ENCODE peak calls at places on chromosomes 12 and 14, in five cellular contexts. P is brain microvascular endothelial cell, J is progenitor cell of endocrine pancreas, E is tibial artery, M is sigmoid colon. U is an unnamed sample.

GRCh38 chr14:23160924-23161522 is 22.4 kb downstream of the SLC7A8 start:
- DNase-seq in P (peak; percentile 41), J (no peak), E (peak; percentile 36), M (no peak), U (peak; percentile 77)

GRCh38 chr14:73503648-73504047 is 12.9 kb downstream of the RIOX1 start:
- DNase-seq in P (peak; percentile 52), J (no peak), E (no peak), M (no peak), U (no peak)

GRCh38 chr14:36646664-36647416 is 14.8 kb upstream of the PAX9 start:
- DNase-seq in P (no peak), J (peak; percentile 24), E (no peak), M (no peak), U (no peak)

GRCh38 chr12:6956332-6956727 is 5.2 kb downstream of the PTPN6 start:
- DNase-seq in P (no peak), J (no peak), E (no peak), M (peak; percentile 64), U (no peak)

GRCh38 chr14:98692832-98693231 is 579.2 kb downstream of the BCL11B start:
- DNase-seq in P (no peak), J (no peak), E (no peak), M (no peak), U (no peak)

GRCh38 chr14:92937229-92937937 is 14.4 kb downstream of the CHGA start:
- DNase-seq in P (no peak), J (no peak), E (no peak), M (no peak), U (no peak)

GRCh38 chr12:89098390-89099102 is 253.8 kb downstream of the DUSP6 start:
- DNase-seq in P (peak; percentile 21), J (no peak), E (no peak), M (no peak), U (no peak)

GRCh38 chr14:68506021-68506644 is 286.7 kb downstream of the ZFP36L1 start:
- DNase-seq in P (peak; percentile 58), J (no peak), E (no peak), M (peak; percentile 79), U (no peak)

GRCh38 chr14:20662968-20663731 is 21.2 kb upstream of the RNASE4 start:
- DNase-seq in P (peak; percentile 88), J (no peak), E (peak; percentile 50), M (peak; percentile 73), U (peak; percentile 19)

GRCh38 chr14:55332654-55333570 is 61.7 kb downstream of the FBXO34 start:
- DNase-seq in P (no peak), J (no peak), E (no peak), M (no peak), U (no peak)

GRCh38 chr14:93090826-93091583 is 24.7 kb downstream of the ITPK1 start:
- DNase-seq in P (no peak), J (no peak), E (no peak), M (peak; percentile 79), U (no peak)

GRCh38 chr12:47715877-47716548 is 9.3 kb downstream of the ENDOU start:
- DNase-seq in P (no peak), J (no peak), E (no peak), M (no peak), U (no peak)

GRCh38 chr14:59482471-59483331 is 1.5 kb downstream of the L3HYPDH start:
- DNase-seq in P (peak; percentile 90), J (no peak), E (peak; percentile 34), M (no peak), U (no peak)

GRCh38 chr12:15863984-15864383 is 18.2 kb upstream of the STRAP start:
- DNase-seq in P (no peak), J (no peak), E (no peak), M (no peak), U (no peak)

GRCh38 chr14:20803221-20803620 is 577 bp upstream of the RNASE1 start:
- DNase-seq in P (no peak), J (no peak), E (no peak), M (no peak), U (no peak)

GRCh38 chr12:62251609-62251958 is 8.6 kb upstream of the USP15 start:
- DNase-seq in P (no peak), J (no peak), E (no peak), M (no peak), U (no peak)

GRCh38 chr14:103518416-103519042 is 4.1 kb downstream of the CKB start:
- DNase-seq in P (no peak), J (peak; percentile 70), E (no peak), M (peak; percentile 92), U (peak; percentile 61)

GRCh38 chr12:2359725-2360629 is 307.2 kb downstream of the CACNA1C start:
- DNase-seq in P (no peak), J (no peak), E (no peak), M (peak; percentile 50), U (no peak)

DNA sequence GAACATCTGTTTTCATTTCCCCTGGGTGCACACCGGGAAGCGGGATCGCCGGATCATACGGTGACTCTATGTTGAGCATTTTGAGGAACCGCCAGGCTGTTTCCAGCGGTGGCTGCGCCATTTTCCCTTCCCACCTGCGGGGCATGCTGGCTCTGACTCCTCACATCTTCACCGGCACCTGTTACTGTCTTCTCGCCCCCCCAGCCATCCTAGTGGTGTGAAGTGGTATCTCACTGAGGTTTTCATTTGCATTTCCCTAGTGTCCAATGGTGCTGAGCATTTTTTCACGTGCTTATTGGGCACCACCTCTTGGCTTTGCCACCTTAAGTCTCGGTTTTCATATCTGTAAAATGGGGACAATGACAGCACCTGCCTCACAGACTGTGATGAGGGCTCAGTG is 44.1 kb upstream of the EML1 start:
- DNase-seq in P (no peak), J (no peak), E (no peak), M (no peak), U (no peak)
- TF ChIP-seq CTCF in P (peak; percentile 49), J (peak; percentile 44), E (no peak), M (peak; percentile 29), U (peak; percentile 22)

GRCh38 chr12:5898874-5899273 is 46.2 kb downstream of the ANO2 start:
- DNase-seq in P (no peak), J (no peak), E (no peak), M (no peak), U (no peak)
- TF ChIP-seq CTCF in P (peak; percentile 35), J (peak; percentile 25), E (no peak), M (no peak), U (no peak)

DNA sequence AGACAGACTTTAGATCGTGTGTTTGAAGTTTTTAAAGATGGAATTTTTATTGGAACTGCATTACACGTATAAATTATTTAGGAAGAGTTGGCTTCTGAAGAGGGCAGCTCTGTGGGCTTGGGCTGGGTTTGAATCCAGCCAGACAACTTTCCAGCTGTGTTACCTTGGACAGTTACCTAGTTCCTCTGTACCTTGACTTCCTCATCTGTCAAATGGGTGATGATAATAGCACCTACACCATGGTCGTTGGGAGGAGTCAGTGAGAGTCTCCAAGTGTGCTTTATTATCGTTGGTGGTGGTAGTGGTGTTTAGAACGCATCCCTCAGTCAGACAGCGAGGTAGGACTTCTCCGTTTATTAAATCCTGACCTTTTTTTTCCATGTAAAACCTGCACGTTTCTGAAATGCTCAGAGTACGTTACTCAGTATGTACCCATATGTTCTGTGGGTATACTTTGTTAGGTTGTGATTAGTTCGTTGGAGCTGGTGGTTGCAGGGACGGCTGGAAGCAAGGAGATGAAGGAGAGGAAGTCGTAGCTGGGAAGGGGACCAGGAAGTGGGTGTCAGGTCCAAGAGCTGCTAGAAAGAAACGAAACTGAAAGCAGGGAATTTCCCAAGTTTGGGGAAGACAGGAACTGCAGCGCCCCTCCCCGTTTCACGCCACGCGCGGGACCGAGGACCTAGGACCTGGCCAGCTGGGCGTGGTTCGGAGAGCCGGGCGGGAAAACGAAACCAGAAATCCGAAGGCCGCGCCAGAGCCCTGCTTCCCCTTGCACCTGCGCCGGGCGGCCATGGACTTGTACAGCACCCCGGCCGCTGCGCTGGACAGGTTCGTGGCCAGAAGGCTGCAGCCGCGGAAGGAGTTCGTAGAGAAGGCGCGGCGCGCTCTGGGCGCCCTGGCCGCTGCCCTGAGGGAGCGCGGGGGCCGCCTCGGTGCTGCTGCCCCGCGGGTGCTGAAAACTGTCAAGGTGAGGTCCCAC is at the start of gene OAS3:
- DNase-seq in P (peak; percentile 54), J (no peak), E (peak; percentile 88), M (peak; percentile 92), U (peak; percentile 69)
- TF ChIP-seq CTCF in P (no peak), J (no peak), E (no peak), M (no peak), U (no peak)

GRCh38 chr12:126347421-126347820 is 1282.2 kb downstream of the AACS start:
- DNase-seq in P (no peak), J (no peak), E (no peak), M (no peak), U (no peak)
- TF ChIP-seq CTCF in P (no peak), J (peak; percentile 45), E (no peak), M (no peak), U (no peak)

GRCh38 chr12:46373303-46374182 is 970 bp upstream of the SLC38A2 start:
- DNase-seq in P (no peak), J (peak; percentile 51), E (peak; percentile 62), M (peak; percentile 82), U (peak; percentile 30)
- TF ChIP-seq CTCF in P (peak; percentile 54), J (peak; percentile 31), E (no peak), M (peak; percentile 18), U (peak; percentile 15)

DNA sequence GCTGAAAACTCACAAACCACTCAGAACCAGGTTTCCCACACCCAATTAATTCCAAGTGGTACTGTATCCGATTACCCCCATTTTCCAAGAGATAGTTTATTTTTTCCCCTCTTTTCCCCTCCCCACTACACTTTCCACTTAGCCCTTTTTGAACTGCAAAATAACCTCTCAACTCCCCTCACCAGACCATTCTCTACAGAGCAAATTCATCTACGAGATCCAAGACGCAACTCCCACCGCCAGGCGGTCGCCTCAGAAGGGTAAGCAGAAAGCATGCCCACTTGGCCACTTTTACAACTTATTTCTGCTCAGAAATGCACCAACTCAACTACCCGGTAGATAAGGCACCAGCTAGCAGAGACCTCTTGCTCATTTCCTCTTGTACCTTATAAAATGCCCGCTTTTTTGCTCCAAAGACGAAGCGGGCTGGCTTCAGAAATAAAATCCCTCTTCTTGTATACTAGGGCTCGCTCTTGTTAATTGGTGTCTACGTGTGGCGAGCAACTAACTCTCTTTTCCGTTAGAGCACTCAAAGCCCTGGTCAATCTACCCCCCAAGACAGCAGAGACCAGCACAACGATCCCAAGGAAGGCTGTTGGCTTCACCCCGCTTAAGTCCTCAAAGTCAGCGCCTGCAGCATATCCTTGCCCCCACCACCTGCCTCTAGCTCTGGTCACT is 910 bp upstream of the SRP54 start:
- DNase-seq in P (peak; percentile 35), J (no peak), E (peak; percentile 22), M (no peak), U (peak; percentile 21)
- TF ChIP-seq CTCF in P (peak; percentile 72), J (peak; percentile 28), E (no peak), M (peak; percentile 46), U (no peak)

GRCh38 chr12:31899136-31899535 is 60.1 kb upstream of the RESF1 start:
- DNase-seq in P (no peak), J (no peak), E (no peak), M (no peak), U (no peak)

GRCh38 chr12:31895449-31896150 is 63.6 kb upstream of the RESF1 start:
- DNase-seq in P (no peak), J (no peak), E (no peak), M (no peak), U (no peak)

GRCh38 chr12:31900271-31900670 is 58.9 kb upstream of the RESF1 start:
- DNase-seq in P (peak; percentile 25), J (no peak), E (no peak), M (no peak), U (no peak)

GRCh38 chr12:31896514-31897039 is 62.6 kb upstream of the RESF1 start:
- DNase-seq in P (peak; percentile 91), J (no peak), E (no peak), M (no peak), U (no peak)

GRCh38 chr12:31897791-31898503 is 61.3 kb upstream of the RESF1 start:
- DNase-seq in P (peak; percentile 19), J (no peak), E (peak; percentile 34), M (no peak), U (no peak)
- TF ChIP-seq CTCF in P (no peak), J (no peak), E (no peak), M (no peak), U (no peak)

GRCh38 chr12:53996188-53996885 is 3.6 kb upstream of the HOXC9 start:
- DNase-seq in P (no peak), J (no peak), E (no peak), M (no peak), U (peak; percentile 49)
- TF ChIP-seq CTCF in P (no peak), J (peak; percentile 6), E (no peak), M (no peak), U (peak; percentile 13)

U was measured in gastrocnemius medialis.